ENCODE peak calls at places on chromosomes 12 and 14, in six cellular contexts. G, T, S, Q, N and V are unnamed samples.
A peak's percentile ranks its signal among the peaks of the same experiment; 100 is the strongest.

GRCh38 chr12:107610030-107610859 is 75.4 kb upstream of the PWP1 start:
- DNase-seq in G (no peak), T (no peak), S (no peak), Q (peak; percentile 38), N (peak; percentile 47), V (peak; percentile 38)

GRCh38 chr14:99437706-99438105 is 43.0 kb downstream of the SETD3 start:
- DNase-seq in G (no peak), T (no peak), S (no peak), Q (no peak), N (no peak), V (no peak)

GRCh38 chr12:68279227-68280054 is 26.0 kb upstream of the IL22 start:
- DNase-seq in G (no peak), T (no peak), S (no peak), Q (no peak), N (no peak), V (no peak)

GRCh38 chr14:81559385-81559784 is 25.7 kb upstream of the SEL1L start:
- DNase-seq in G (no peak), T (no peak), S (no peak), Q (no peak), N (no peak), V (no peak)

GRCh38 chr12:25364529-25365339 is 114.0 kb upstream of the KRAS start:
- DNase-seq in G (no peak), T (no peak), S (no peak), Q (no peak), N (no peak), V (no peak)

GRCh38 chr14:77649326-77649725 is 32.9 kb upstream of the SPTLC2 start:
- DNase-seq in G (no peak), T (no peak), S (no peak), Q (no peak), N (no peak), V (no peak)

GRCh38 chr14:90381011-90381790 is 15.6 kb upstream of the CALM1 start:
- DNase-seq in G (no peak), T (no peak), S (peak; percentile 51), Q (peak; percentile 47), N (no peak), V (peak; percentile 32)

GRCh38 chr14:94081386-94081820 is 293 bp downstream of the IFI27L1 start:
- DNase-seq in G (no peak), T (no peak), S (no peak), Q (peak; percentile 25), N (no peak), V (no peak)

GRCh38 chr14:103393687-103394626 is 8.7 kb downstream of the MARK3 start:
- DNase-seq in G (no peak), T (no peak), S (no peak), Q (peak; percentile 44), N (peak; percentile 29), V (peak; percentile 61)

GRCh38 chr14:46661728-46662127 is 10.1 kb upstream of the RPL10L start:
- DNase-seq in G (no peak), T (no peak), S (no peak), Q (no peak), N (peak; percentile 41), V (no peak)

GRCh38 chr12:49515266-49515665 is 23.6 kb upstream of the KCNH3 start:
- DNase-seq in G (no peak), T (no peak), S (no peak), Q (no peak), N (peak; percentile 93), V (no peak)

GRCh38 chr14:35688427-35688826 is 120.7 kb downstream of the RALGAPA1 start:
- DNase-seq in G (no peak), T (no peak), S (no peak), Q (no peak), N (no peak), V (no peak)

GRCh38 chr12:77914089-77914488 is 83.4 kb downstream of the NAV3 start:
- DNase-seq in G (peak; percentile 53), T (no peak), S (no peak), Q (peak; percentile 10), N (no peak), V (peak; percentile 29)

GRCh38 chr12:87253157-87253556 is 776.0 kb downstream of the C12orf50 start:
- DNase-seq in G (no peak), T (no peak), S (no peak), Q (no peak), N (no peak), V (no peak)